ENCODE peak calls at places on chromosomes 7 and 10, in ten cellular contexts. One of them, this sample, is unnamed.

GRCh38 chr10:92222603-92223275 is 68.1 kb downstream of the CPEB3 start:
- DNase-seq in NCI-H1436: no peak
- DNase-seq in Right ventricle myocardium superior: no peak
- DNase-seq in AG09309: no peak
- DNase-seq in endodermal cell: no peak
- DNase-seq in stomach: no peak
- DNase-seq in left ventricle myocardium superior: no peak
- DNase-seq in T follicular helper cell: no peak
- DNase-seq in stimulated activated CD8-positive, alpha-beta memory T cell treated with anti-CD3 and anti-CD28 coated beads, Interleukin-7, amount 100 ng/mL, for 1 hour: no peak
- DNase-seq in NCI-H1092: no peak
- DNase-seq in this sample: no peak

GRCh38 chr7:127870231-127870907 is 160.9 kb downstream of the LRRC4 start:
- DNase-seq in stomach: no peak
- DNase-seq in Right ventricle myocardium superior: no peak
- DNase-seq in NCI-H1092: no peak
- DNase-seq in endodermal cell: no peak
- DNase-seq in NCI-H1436: no peak
- DNase-seq in stimulated activated CD8-positive, alpha-beta memory T cell treated with anti-CD3 and anti-CD28 coated beads, Interleukin-7, amount 100 ng/mL, for 1 hour: no peak
- DNase-seq in AG09309: no peak
- DNase-seq in T follicular helper cell: no peak
- DNase-seq in left ventricle myocardium superior: no peak
- DNase-seq in this sample: no peak

GRCh38 chr7:47501406-47501805 is 80.5 kb downstream of the TNS3 start:
- DNase-seq in T follicular helper cell: no peak
- DNase-seq in endodermal cell: no peak
- DNase-seq in NCI-H1092: no peak
- DNase-seq in Right ventricle myocardium superior: no peak
- DNase-seq in NCI-H1436: no peak
- DNase-seq in stimulated activated CD8-positive, alpha-beta memory T cell treated with anti-CD3 and anti-CD28 coated beads, Interleukin-7, amount 100 ng/mL, for 1 hour: no peak
- DNase-seq in AG09309: no peak
- DNase-seq in left ventricle myocardium superior: no peak
- DNase-seq in stomach: no peak
- DNase-seq in this sample: no peak

GRCh38 chr10:130021373-130021950 is 57.4 kb upstream of the EBF3 start:
- DNase-seq in T follicular helper cell: no peak
- DNase-seq in stomach: no peak
- DNase-seq in AG09309: peak; percentile 88
- DNase-seq in left ventricle myocardium superior: no peak
- DNase-seq in endodermal cell: no peak
- DNase-seq in NCI-H1092: no peak
- DNase-seq in stimulated activated CD8-positive, alpha-beta memory T cell treated with anti-CD3 and anti-CD28 coated beads, Interleukin-7, amount 100 ng/mL, for 1 hour: no peak
- DNase-seq in Right ventricle myocardium superior: peak; percentile 63
- DNase-seq in NCI-H1436: no peak
- DNase-seq in this sample: no peak

GRCh38 chr7:73986158-73986631 is 41.8 kb upstream of the ELN start:
- DNase-seq in AG09309: no peak
- DNase-seq in stomach: peak; percentile 27
- DNase-seq in NCI-H1092: no peak
- DNase-seq in NCI-H1436: no peak
- DNase-seq in endodermal cell: no peak
- DNase-seq in Right ventricle myocardium superior: peak; percentile 87
- DNase-seq in stimulated activated CD8-positive, alpha-beta memory T cell treated with anti-CD3 and anti-CD28 coated beads, Interleukin-7, amount 100 ng/mL, for 1 hour: no peak
- DNase-seq in left ventricle myocardium superior: peak; percentile 86
- DNase-seq in T follicular helper cell: no peak
- DNase-seq in this sample: peak; percentile 58

GRCh38 chr10:4249841-4250496 is 465.0 kb upstream of the KLF6 start:
- DNase-seq in AG09309: no peak
- DNase-seq in stomach: no peak
- DNase-seq in NCI-H1436: no peak
- DNase-seq in Right ventricle myocardium superior: no peak
- DNase-seq in NCI-H1092: no peak
- DNase-seq in left ventricle myocardium superior: no peak
- DNase-seq in stimulated activated CD8-positive, alpha-beta memory T cell treated with anti-CD3 and anti-CD28 coated beads, Interleukin-7, amount 100 ng/mL, for 1 hour: no peak
- DNase-seq in endodermal cell: no peak
- DNase-seq in T follicular helper cell: no peak
- DNase-seq in this sample: no peak

GRCh38 chr10:28842321-28842720 is 165.0 kb downstream of the BAMBI start:
- DNase-seq in AG09309: peak; percentile 52
- DNase-seq in T follicular helper cell: no peak
- DNase-seq in NCI-H1092: no peak
- DNase-seq in NCI-H1436: no peak
- DNase-seq in endodermal cell: peak; percentile 2
- DNase-seq in left ventricle myocardium superior: no peak
- DNase-seq in Right ventricle myocardium superior: no peak
- DNase-seq in stomach: no peak
- DNase-seq in stimulated activated CD8-positive, alpha-beta memory T cell treated with anti-CD3 and anti-CD28 coated beads, Interleukin-7, amount 100 ng/mL, for 1 hour: no peak
- DNase-seq in this sample: no peak

GRCh38 chr7:121081327-121081936 is 92.9 kb downstream of the CPED1 start:
- DNase-seq in endodermal cell: no peak
- DNase-seq in T follicular helper cell: no peak
- DNase-seq in left ventricle myocardium superior: no peak
- DNase-seq in NCI-H1092: peak; percentile 56
- DNase-seq in NCI-H1436: peak; percentile 23
- DNase-seq in stimulated activated CD8-positive, alpha-beta memory T cell treated with anti-CD3 and anti-CD28 coated beads, Interleukin-7, amount 100 ng/mL, for 1 hour: no peak
- DNase-seq in AG09309: peak; percentile 61
- DNase-seq in stomach: no peak
- DNase-seq in Right ventricle myocardium superior: no peak
- DNase-seq in this sample: no peak

GRCh38 chr7:8365499-8366110 is 67.8 kb upstream of the NXPH1 start:
- DNase-seq in endodermal cell: no peak
- DNase-seq in stimulated activated CD8-positive, alpha-beta memory T cell treated with anti-CD3 and anti-CD28 coated beads, Interleukin-7, amount 100 ng/mL, for 1 hour: no peak
- DNase-seq in stomach: no peak
- DNase-seq in T follicular helper cell: no peak
- DNase-seq in NCI-H1436: peak; percentile 33
- DNase-seq in NCI-H1092: peak; percentile 24
- DNase-seq in AG09309: no peak
- DNase-seq in Right ventricle myocardium superior: no peak
- DNase-seq in left ventricle myocardium superior: no peak
- DNase-seq in this sample: no peak

GRCh38 chr7:47074702-47075153 is 507.2 kb downstream of the TNS3 start:
- DNase-seq in T follicular helper cell: no peak
- DNase-seq in NCI-H1092: no peak
- DNase-seq in stimulated activated CD8-positive, alpha-beta memory T cell treated with anti-CD3 and anti-CD28 coated beads, Interleukin-7, amount 100 ng/mL, for 1 hour: no peak
- DNase-seq in NCI-H1436: no peak
- DNase-seq in endodermal cell: no peak
- DNase-seq in AG09309: no peak
- DNase-seq in left ventricle myocardium superior: no peak
- DNase-seq in stomach: no peak
- DNase-seq in Right ventricle myocardium superior: no peak
- DNase-seq in this sample: peak; percentile 48

GRCh38 chr10:48768451-48768766 is 83.7 kb downstream of the WDFY4 start:
- DNase-seq in stomach: no peak
- DNase-seq in AG09309: no peak
- DNase-seq in stimulated activated CD8-positive, alpha-beta memory T cell treated with anti-CD3 and anti-CD28 coated beads, Interleukin-7, amount 100 ng/mL, for 1 hour: no peak
- DNase-seq in T follicular helper cell: no peak
- DNase-seq in endodermal cell: no peak
- DNase-seq in left ventricle myocardium superior: no peak
- DNase-seq in NCI-H1092: no peak
- DNase-seq in NCI-H1436: no peak
- DNase-seq in Right ventricle myocardium superior: no peak
- DNase-seq in this sample: no peak

GRCh38 chr7:27697861-27698430 is 35.3 kb upstream of the HIBADH start:
- DNase-seq in left ventricle myocardium superior: no peak
- DNase-seq in stimulated activated CD8-positive, alpha-beta memory T cell treated with anti-CD3 and anti-CD28 coated beads, Interleukin-7, amount 100 ng/mL, for 1 hour: no peak
- DNase-seq in stomach: peak; percentile 59
- DNase-seq in Right ventricle myocardium superior: peak; percentile 44
- DNase-seq in NCI-H1436: no peak
- DNase-seq in AG09309: no peak
- DNase-seq in endodermal cell: no peak
- DNase-seq in NCI-H1092: no peak
- DNase-seq in T follicular helper cell: no peak
- DNase-seq in this sample: no peak